ENCODE peak calls at places on chromosomes 12 and 14, in ten cellular contexts. M is choroid plexus epithelial cell, K is Calu3, A is GM13976, C is astrocyte of the spinal cord, S is MCF 10A, O is tibial nerve, J is heart left ventricle, D is adrenal gland, P is neural crest cell. N is an unnamed sample.

GRCh38 chr12:50201987-50202521 is 34.9 kb upstream of the CERS5 start:
- DNase-seq in K (peak; percentile 42), D (no peak), O (no peak), J (no peak), C (peak; percentile 91), M (peak; percentile 97), S (peak; percentile 63), P (no peak), A (no peak), N (no peak)

GRCh38 chr12:95003921-95004272 is 400 bp upstream of the NDUFA12 start:
- DNase-seq in D (no peak), P (no peak), M (no peak), J (no peak), K (no peak), A (no peak), S (no peak), C (no peak), O (no peak), N (no peak)

GRCh38 chr12:6074979-6075585 is 49.4 kb downstream of the VWF start:
- DNase-seq in O (no peak), K (no peak), J (peak; percentile 56), P (no peak), C (no peak), A (peak; percentile 68), M (no peak), S (no peak), D (no peak), N (no peak)

GRCh38 chr12:52053570-52054209 is 2.4 kb downstream of the NR4A1 start:
- DNase-seq in S (no peak), C (no peak), M (no peak), D (no peak), A (no peak), P (no peak), O (peak; percentile 33), J (peak; percentile 62), K (no peak), N (no peak)

GRCh38 chr14:95143813-95144620 is 13.3 kb downstream of the DICER1 start:
- DNase-seq in D (no peak), M (peak; percentile 57), J (no peak), A (no peak), P (no peak), K (no peak), O (no peak), S (no peak), C (peak; percentile 39), N (no peak)

GRCh38 chr12:7637641-7638040 is 28.1 kb downstream of the APOBEC1 start:
- DNase-seq in K (no peak), D (no peak), O (no peak), C (no peak), M (no peak), A (no peak), P (no peak), J (no peak), S (no peak), N (no peak)

GRCh38 chr12:57543666-57544065 is 3.3 kb downstream of the DCTN2 start:
- DNase-seq in P (no peak), K (no peak), O (no peak), A (no peak), M (no peak), S (no peak), D (no peak), J (no peak), C (no peak), N (no peak)

GRCh38 chr14:46490150-46490769 is 161.3 kb downstream of the RPL10L start:
- DNase-seq in D (no peak), K (peak; percentile 31), M (peak; percentile 22), A (peak; percentile 12), C (no peak), O (no peak), J (no peak), S (peak; percentile 44), P (no peak), N (peak; percentile 44)

GRCh38 chr12:124568431-124569374 is 1.3 kb upstream of the NCOR2 start:
- DNase-seq in J (peak; percentile 85), A (peak; percentile 84), P (no peak), D (peak; percentile 65), O (peak; percentile 67), S (peak; percentile 41), C (peak; percentile 98), K (peak; percentile 67), M (peak; percentile 98), N (no peak)
- TF ChIP-seq CTCF in J (peak; percentile 36), A (peak; percentile 14), P (no peak), D (peak; percentile 49), O (peak; percentile 59), S (peak; percentile 43), C (peak; percentile 68), K (no peak), M (peak; percentile 81), N (no peak)

GRCh38 chr14:36973806-36974442 is 198.5 kb downstream of the SLC25A21 start:
- DNase-seq in M (peak; percentile 75), O (no peak), S (peak; percentile 69), J (no peak), C (peak; percentile 71), P (no peak), D (no peak), K (no peak), A (no peak), N (no peak)

GRCh38 chr14:36976571-36977023 is 195.8 kb downstream of the SLC25A21 start:
- DNase-seq in M (peak; percentile 44), S (peak; percentile 80), J (no peak), K (peak; percentile 44), C (peak; percentile 30), A (no peak), P (no peak), O (no peak), D (no peak), N (no peak)

GRCh38 chr14:36974985-36975384 is 197.4 kb downstream of the SLC25A21 start:
- DNase-seq in S (no peak), D (no peak), O (no peak), C (no peak), J (no peak), P (no peak), M (no peak), A (no peak), K (no peak), N (no peak)

GRCh38 chr14:36979863-36980262 is 192.5 kb downstream of the SLC25A21 start:
- DNase-seq in O (no peak), K (no peak), S (no peak), M (no peak), D (no peak), P (no peak), A (no peak), J (no peak), C (no peak), N (no peak)

DNA sequence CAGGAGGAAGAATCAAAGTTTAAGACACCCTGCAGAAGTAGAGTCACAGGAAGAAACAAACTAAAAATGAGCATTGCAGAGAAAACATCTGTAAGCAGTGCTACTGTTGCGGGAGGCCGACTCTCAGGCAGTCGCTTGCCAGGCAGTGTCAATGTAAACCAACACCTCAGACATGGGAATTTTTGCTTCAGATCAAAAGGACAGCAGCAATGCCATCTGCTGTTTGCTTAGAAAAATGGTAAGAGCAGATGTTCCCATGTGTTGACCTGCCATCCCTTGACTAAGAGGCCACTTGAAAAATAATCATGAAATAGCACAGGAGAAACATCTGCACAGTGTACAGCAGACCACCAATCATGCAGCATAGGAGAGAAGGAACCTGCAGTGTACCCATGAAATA is 196.6 kb downstream of the SLC25A21 start:
- DNase-seq in S (peak; percentile 50), A (no peak), J (no peak), O (no peak), C (no peak), D (no peak), M (peak; percentile 58), P (no peak), K (no peak), N (no peak)
- TF ChIP-seq CTCF in S (no peak), A (no peak), J (no peak), O (no peak), C (no peak), D (no peak), M (peak; percentile 17), P (no peak), K (no peak), N (no peak)

DNA sequence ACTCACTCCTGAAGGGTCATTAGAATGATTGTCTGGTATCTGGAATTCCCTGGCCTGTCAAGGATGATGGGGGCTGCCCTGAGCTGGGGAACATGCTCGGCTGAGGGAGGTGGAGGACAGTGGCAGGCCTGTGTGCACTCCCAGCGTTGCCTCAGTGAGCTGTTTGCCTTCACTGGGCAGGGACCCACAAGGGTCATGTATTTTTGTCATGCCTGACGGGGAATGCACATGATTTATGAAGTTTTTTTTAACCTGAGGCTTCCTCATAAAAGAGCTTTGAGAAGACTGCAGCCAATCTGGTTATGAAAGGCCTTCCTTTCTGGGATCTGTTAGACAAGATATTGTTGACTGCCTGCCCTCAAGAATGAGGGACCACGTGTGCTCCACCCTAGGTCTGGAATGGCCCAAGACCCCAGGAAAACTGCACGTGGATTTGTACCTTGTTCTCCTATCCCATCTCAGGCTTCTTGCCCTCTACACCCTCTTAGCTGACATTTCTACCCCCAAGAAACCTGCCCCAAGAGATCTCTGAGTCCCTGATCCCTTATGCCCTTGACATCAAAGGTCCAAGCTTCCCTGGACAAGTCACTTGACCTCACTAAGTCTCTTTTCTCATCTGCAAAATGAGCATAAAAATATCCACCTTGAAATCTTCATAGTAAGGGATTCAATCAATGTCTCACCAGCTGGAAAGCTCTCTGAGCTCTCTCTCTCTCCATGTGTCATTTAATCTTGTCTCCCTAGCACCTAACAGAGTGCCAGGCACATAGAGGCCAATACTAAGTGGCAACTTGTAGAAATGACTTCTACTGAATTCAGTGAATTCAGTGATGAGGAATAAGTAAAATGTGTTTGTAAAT is 24.5 kb upstream of the COL2A1 start:
- DNase-seq in A (no peak), K (no peak), C (no peak), J (no peak), D (no peak), O (no peak), P (no peak), M (no peak), S (no peak), N (no peak)
- TF ChIP-seq CTCF in A (no peak), K (no peak), C (no peak), J (no peak), D (no peak), O (no peak), P (no peak), M (no peak), S (no peak), N (no peak)

GRCh38 chr14:91299483-91300115 is 55.1 kb upstream of the GPR68 start:
- DNase-seq in A (no peak), K (no peak), C (no peak), P (no peak), O (no peak), S (peak; percentile 46), J (no peak), D (no peak), M (no peak), N (no peak)

GRCh38 chr14:91300957-91301356 is 56.5 kb upstream of the GPR68 start:
- DNase-seq in S (no peak), D (no peak), C (no peak), J (no peak), P (no peak), M (no peak), K (no peak), O (no peak), A (no peak), N (no peak)

GRCh38 chr14:91297081-91297711 is 52.7 kb upstream of the GPR68 start:
- DNase-seq in S (no peak), A (no peak), D (no peak), M (no peak), J (no peak), C (no peak), P (no peak), K (no peak), O (no peak), N (no peak)

GRCh38 chr14:91300283-91300841 is 55.9 kb upstream of the GPR68 start:
- DNase-seq in M (no peak), D (no peak), S (no peak), J (no peak), O (no peak), C (peak; percentile 17), K (no peak), P (no peak), A (no peak), N (no peak)

GRCh38 chr14:91298576-91298975 is 54.1 kb upstream of the GPR68 start:
- DNase-seq in D (no peak), P (no peak), C (peak; percentile 20), A (no peak), M (no peak), K (no peak), O (no peak), S (no peak), J (no peak), N (no peak)
- TF ChIP-seq CTCF in D (no peak), P (no peak), C (no peak), A (no peak), M (no peak), K (no peak), O (no peak), S (no peak), J (no peak), N (no peak)